ENCODE peak calls at places on chromosomes 5 and 9, in six cellular contexts. One of them, this sample, is unnamed.

GRCh38 chr9:129437626-129438323 is 183.1 kb downstream of the C9orf50 start:
- DNase-seq in ovary: peak
- DNase-seq in HCT116: no peak
- DNase-seq in NB4: no peak
- DNase-seq in Peyer's patch: no peak
- DNase-seq in stomach: no peak
- DNase-seq in this sample: no peak

GRCh38 chr5:168443533-168443932 is 42.7 kb upstream of the RARS1 start:
- DNase-seq in ovary: no peak
- DNase-seq in Peyer's patch: no peak
- DNase-seq in NB4: no peak
- DNase-seq in HCT116: no peak
- DNase-seq in stomach: no peak
- DNase-seq in this sample: no peak

GRCh38 chr5:95759634-95760033 is 28.5 kb downstream of the RHOBTB3 start:
- DNase-seq in NB4: no peak
- DNase-seq in stomach: no peak
- DNase-seq in HCT116: no peak
- DNase-seq in ovary: no peak
- DNase-seq in Peyer's patch: no peak
- DNase-seq in this sample: no peak

GRCh38 chr9:88400021-88400420 is 11.8 kb downstream of the SPIN1 start:
- DNase-seq in NB4: no peak
- DNase-seq in ovary: no peak
- DNase-seq in Peyer's patch: no peak
- DNase-seq in stomach: no peak
- DNase-seq in HCT116: no peak
- DNase-seq in this sample: no peak

GRCh38 chr9:79116064-79116463 is 455.7 kb upstream of the TLE4 start:
- DNase-seq in Peyer's patch: no peak
- DNase-seq in NB4: no peak
- DNase-seq in stomach: no peak
- DNase-seq in ovary: no peak
- DNase-seq in HCT116: no peak
- DNase-seq in this sample: no peak

GRCh38 chr9:12702160-12702758 is 9.1 kb downstream of the TYRP1 start:
- DNase-seq in stomach: no peak
- DNase-seq in NB4: no peak
- DNase-seq in ovary: no peak
- DNase-seq in Peyer's patch: no peak
- DNase-seq in HCT116: peak
- DNase-seq in this sample: no peak

GRCh38 chr5:157913575-157913974 is 54.6 kb upstream of the CLINT1 start:
- DNase-seq in NB4: no peak
- DNase-seq in Peyer's patch: no peak
- DNase-seq in stomach: no peak
- DNase-seq in HCT116: no peak
- DNase-seq in ovary: no peak
- DNase-seq in this sample: no peak

GRCh38 chr9:113853333-113853732 is 22.8 kb upstream of the ZNF618 start:
- DNase-seq in NB4: peak
- DNase-seq in ovary: no peak
- DNase-seq in stomach: peak
- DNase-seq in HCT116: no peak
- DNase-seq in Peyer's patch: no peak
- DNase-seq in this sample: no peak

GRCh38 chr5:159010611-159011497 is 88.9 kb downstream of the EBF1 start:
- DNase-seq in ovary: no peak
- DNase-seq in HCT116: no peak
- DNase-seq in NB4: no peak
- DNase-seq in stomach: no peak
- DNase-seq in Peyer's patch: peak
- DNase-seq in this sample: peak

GRCh38 chr9:16563446-16563845 is 307.0 kb downstream of the BNC2 start:
- DNase-seq in ovary: no peak
- DNase-seq in NB4: no peak
- DNase-seq in stomach: no peak
- DNase-seq in Peyer's patch: no peak
- DNase-seq in HCT116: no peak
- DNase-seq in this sample: no peak

GRCh38 chr9:131030239-131030977 is 21.4 kb downstream of the LAMC3 start:
- DNase-seq in ovary: no peak
- DNase-seq in stomach: no peak
- DNase-seq in Peyer's patch: no peak
- DNase-seq in NB4: no peak
- DNase-seq in HCT116: no peak
- DNase-seq in this sample: no peak

GRCh38 chr5:122129332-122129731 is at the start of gene ZNF474:
- DNase-seq in stomach: no peak
- DNase-seq in HCT116: peak
- DNase-seq in ovary: no peak
- DNase-seq in NB4: no peak
- DNase-seq in Peyer's patch: no peak
- DNase-seq in this sample: peak

GRCh38 chr5:108216890-108217289 is 165.0 kb downstream of the FBXL17 start:
- DNase-seq in Peyer's patch: no peak
- DNase-seq in NB4: no peak
- DNase-seq in ovary: no peak
- DNase-seq in stomach: no peak
- DNase-seq in HCT116: peak
- DNase-seq in this sample: no peak

GRCh38 chr9:129166962-129167557 is 11.0 kb downstream of the IER5L start:
- DNase-seq in HCT116: peak
- DNase-seq in ovary: peak
- DNase-seq in stomach: peak
- DNase-seq in Peyer's patch: peak
- DNase-seq in NB4: peak
- DNase-seq in this sample: peak

GRCh38 chr5:34469971-34470370 is 186.2 kb upstream of the RAI14 start:
- DNase-seq in NB4: no peak
- DNase-seq in HCT116: no peak
- DNase-seq in ovary: no peak
- DNase-seq in stomach: no peak
- DNase-seq in Peyer's patch: no peak
- DNase-seq in this sample: no peak

GRCh38 chr9:91681461-91682305 is 258.1 kb upstream of the NFIL3 start:
- DNase-seq in Peyer's patch: peak
- DNase-seq in HCT116: peak
- DNase-seq in stomach: peak
- DNase-seq in ovary: peak
- DNase-seq in NB4: peak
- DNase-seq in this sample: peak
- H3K4me3 ChIP-seq in Peyer's patch: no peak
- H3K4me3 ChIP-seq in HCT116: no peak
- H3K4me3 ChIP-seq in stomach: no peak
- H3K4me3 ChIP-seq in ovary: no peak
- H3K4me3 ChIP-seq in NB4: no peak
- H3K4me3 ChIP-seq in this sample: peak

DNA sequence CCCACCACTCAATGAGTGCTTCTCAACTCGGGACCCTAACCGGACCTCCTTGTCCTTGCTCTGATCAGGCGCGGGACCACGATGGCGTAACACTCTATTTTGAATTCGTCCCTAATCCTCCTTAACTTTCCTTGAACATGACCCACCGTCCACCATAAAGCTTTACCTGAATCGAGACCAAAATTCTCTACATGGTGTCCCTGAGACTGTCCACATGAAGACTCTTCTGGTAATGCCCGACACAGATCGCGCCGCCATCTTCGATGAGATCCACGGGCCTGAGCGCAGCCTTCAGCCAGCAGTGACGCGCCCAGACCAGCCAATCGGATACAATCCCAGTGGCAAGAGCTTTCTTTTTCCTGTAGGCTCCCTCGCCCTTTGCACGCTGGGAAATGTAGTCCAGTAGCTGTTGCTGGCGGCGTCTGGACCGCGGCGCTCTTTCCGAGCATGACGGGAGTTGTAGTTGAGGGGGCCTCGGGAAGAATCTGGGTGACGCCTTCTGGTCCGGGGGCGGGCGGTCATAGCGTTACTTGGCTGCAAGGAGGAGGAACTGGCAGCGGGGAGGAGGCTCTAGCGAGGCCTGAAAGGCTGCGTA is at the start of the genes MRPL50 and ZNF189:
- DNase-seq in ovary: peak
- DNase-seq in Peyer's patch: peak
- DNase-seq in NB4: peak
- DNase-seq in HCT116: peak
- DNase-seq in stomach: peak
- DNase-seq in this sample: peak
- TF ChIP-seq POLR2A in ovary: peak
- TF ChIP-seq POLR2A in Peyer's patch: no peak
- TF ChIP-seq POLR2A in NB4: peak
- TF ChIP-seq POLR2A in HCT116: peak
- TF ChIP-seq POLR2A in stomach: peak
- TF ChIP-seq POLR2A in this sample: peak

GRCh38 chr5:79111960-79112702 is 522 bp downstream of the BHMT start:
- DNase-seq in ovary: no peak
- DNase-seq in HCT116: no peak
- DNase-seq in stomach: peak
- DNase-seq in Peyer's patch: no peak
- DNase-seq in NB4: no peak
- DNase-seq in this sample: no peak
- H3K4me3 ChIP-seq in ovary: no peak
- H3K4me3 ChIP-seq in HCT116: no peak
- H3K4me3 ChIP-seq in stomach: peak
- H3K4me3 ChIP-seq in Peyer's patch: no peak
- H3K4me3 ChIP-seq in NB4: no peak
- H3K4me3 ChIP-seq in this sample: no peak

DNA sequence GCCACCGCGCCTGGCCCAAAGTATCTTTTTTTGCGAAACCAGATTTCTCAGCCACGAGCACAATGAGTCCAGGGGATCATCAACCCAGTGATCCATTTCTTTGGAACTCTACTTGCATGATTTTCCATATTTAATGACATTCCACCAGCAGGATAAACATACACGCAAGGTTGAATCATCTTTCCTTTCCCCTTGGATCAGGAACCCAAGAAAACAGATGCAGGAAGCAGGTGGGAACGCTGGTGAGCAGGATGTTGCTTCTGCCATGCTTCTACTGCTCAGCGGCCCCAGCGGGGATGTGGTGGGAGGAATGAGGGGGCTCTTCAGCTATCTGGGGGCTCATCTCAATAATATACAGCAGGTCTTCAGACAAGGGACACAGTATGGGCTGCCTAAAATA is 118.2 kb downstream of the SEC61B start:
- DNase-seq in ovary: no peak
- DNase-seq in HCT116: no peak
- DNase-seq in Peyer's patch: no peak
- DNase-seq in stomach: no peak
- DNase-seq in NB4: no peak
- DNase-seq in this sample: no peak
- TF ChIP-seq POLR2A in ovary: no peak
- TF ChIP-seq POLR2A in HCT116: no peak
- TF ChIP-seq POLR2A in Peyer's patch: no peak
- TF ChIP-seq POLR2A in stomach: no peak
- TF ChIP-seq POLR2A in NB4: no peak
- TF ChIP-seq POLR2A in this sample: no peak

DNA sequence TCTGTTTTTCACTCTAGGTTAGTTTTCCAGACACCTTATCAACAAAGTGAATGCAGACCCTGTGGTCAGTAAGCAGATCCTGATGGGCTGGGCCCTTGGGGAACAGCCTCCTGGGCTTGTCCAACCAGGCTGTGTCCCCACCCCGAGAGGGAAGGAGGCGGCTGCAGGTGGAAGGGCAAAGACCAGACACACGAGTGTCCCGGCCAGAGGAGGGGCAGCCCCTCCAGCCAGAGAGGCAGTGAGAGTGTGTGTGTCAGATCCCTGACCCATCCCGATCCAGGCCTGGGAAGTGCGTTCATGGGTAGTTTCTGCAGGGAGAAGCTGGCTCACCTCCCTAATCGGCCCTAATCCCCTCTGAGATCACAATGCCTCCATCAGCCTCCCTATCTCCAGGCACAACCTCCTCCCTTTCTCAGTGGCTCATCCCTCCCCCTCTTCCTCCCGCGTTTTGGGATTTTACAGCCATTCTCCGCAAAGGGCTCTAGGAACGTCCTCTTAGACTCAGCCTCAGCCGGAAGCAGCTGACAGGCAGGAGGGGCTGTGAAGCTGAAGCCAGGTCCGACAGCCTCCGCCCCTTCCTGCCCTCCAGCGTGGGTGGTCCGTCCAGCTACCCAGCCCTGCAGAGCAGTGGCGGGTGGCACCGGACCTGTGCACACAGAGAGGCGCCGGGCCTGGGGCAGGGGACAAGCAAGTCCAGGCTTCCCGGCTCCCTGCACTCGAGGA is 9.7 kb downstream of the SLC12A7 start:
- DNase-seq in stomach: no peak
- DNase-seq in ovary: no peak
- DNase-seq in NB4: no peak
- DNase-seq in Peyer's patch: no peak
- DNase-seq in HCT116: no peak
- DNase-seq in this sample: no peak
- H3K4me3 ChIP-seq in stomach: no peak
- H3K4me3 ChIP-seq in ovary: no peak
- H3K4me3 ChIP-seq in NB4: no peak
- H3K4me3 ChIP-seq in Peyer's patch: no peak
- H3K4me3 ChIP-seq in HCT116: no peak
- H3K4me3 ChIP-seq in this sample: peak

DNA sequence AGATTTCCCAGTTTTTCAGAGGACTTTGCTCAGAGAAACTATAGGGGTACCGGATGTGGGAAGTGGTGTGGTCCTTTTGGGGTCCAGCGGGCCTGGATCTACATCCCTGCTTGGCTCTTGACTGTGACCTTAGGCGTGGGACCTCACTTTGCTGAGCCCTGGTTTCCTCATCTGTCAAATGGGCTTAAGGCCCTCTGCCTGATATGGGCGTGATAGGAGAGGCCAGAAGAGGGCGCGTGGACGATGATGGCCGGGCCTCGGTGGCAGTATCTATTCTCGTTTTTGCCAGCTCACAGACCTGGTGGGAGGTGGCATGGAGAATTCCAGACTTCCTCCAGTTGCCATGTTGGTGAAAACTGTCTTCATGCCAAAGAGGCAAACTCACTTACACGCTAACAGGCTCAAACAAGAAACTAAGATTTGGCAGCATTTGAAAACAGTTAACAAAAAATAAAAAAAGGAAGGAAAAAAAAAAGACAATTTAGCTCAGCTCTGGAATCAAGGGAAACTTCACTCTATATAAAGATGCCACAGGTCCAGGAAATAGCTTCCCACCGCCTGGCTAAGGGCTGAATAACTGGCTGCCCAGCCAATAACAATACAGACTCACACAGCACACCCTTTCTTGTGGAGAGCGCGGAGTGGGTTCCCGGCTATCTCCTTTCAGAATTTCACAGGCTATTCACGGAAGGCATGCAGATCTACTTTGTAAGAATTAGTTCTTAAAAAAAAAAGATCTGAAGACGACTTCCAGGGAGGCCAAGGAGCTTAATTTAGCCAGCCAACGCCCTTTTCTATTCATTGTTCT is 1.7 kb downstream of the SH3PXD2B start:
- DNase-seq in NB4: no peak
- DNase-seq in HCT116: peak
- DNase-seq in stomach: peak
- DNase-seq in ovary: no peak
- DNase-seq in Peyer's patch: no peak
- DNase-seq in this sample: no peak
- TF ChIP-seq POLR2A in NB4: no peak
- TF ChIP-seq POLR2A in HCT116: no peak
- TF ChIP-seq POLR2A in stomach: no peak
- TF ChIP-seq POLR2A in ovary: peak
- TF ChIP-seq POLR2A in Peyer's patch: no peak
- TF ChIP-seq POLR2A in this sample: no peak

This sample was measured in heart left ventricle.